ENCODE peak calls at places on chromosome X, in five cellular contexts. One of them, this sample, is unnamed.

GRCh38 chrX:86103061-86103460 is 45.2 kb upstream of the DACH2 start:
- DNase-seq in SK-N-SH: no peak
- DNase-seq in HCT116: no peak
- DNase-seq in H1: no peak
- DNase-seq in GM12878: no peak
- DNase-seq in this sample: no peak

GRCh38 chrX:22399793-22400192 is 127.1 kb downstream of the CBLL2 start:
- DNase-seq in SK-N-SH: no peak
- DNase-seq in HCT116: peak
- DNase-seq in H1: no peak
- DNase-seq in GM12878: no peak
- DNase-seq in this sample: no peak

GRCh38 chrX:136390921-136391320 is 90.2 kb downstream of the ADGRG4 start:
- DNase-seq in SK-N-SH: no peak
- DNase-seq in HCT116: no peak
- DNase-seq in H1: no peak
- DNase-seq in GM12878: no peak
- DNase-seq in this sample: no peak

GRCh38 chrX:39895228-39896110 is 202.3 kb downstream of the BCOR start:
- DNase-seq in SK-N-SH: no peak
- DNase-seq in HCT116: no peak
- DNase-seq in H1: no peak
- DNase-seq in GM12878: no peak
- DNase-seq in this sample: no peak

GRCh38 chrX:70434914-70435586 is 9.6 kb upstream of the DLG3 start:
- DNase-seq in SK-N-SH: no peak
- DNase-seq in HCT116: no peak
- DNase-seq in H1: no peak
- DNase-seq in GM12878: no peak
- DNase-seq in this sample: no peak

GRCh38 chrX:110684653-110685052 is 111.0 kb downstream of the CHRDL1 start:
- DNase-seq in SK-N-SH: no peak
- DNase-seq in HCT116: no peak
- DNase-seq in H1: no peak
- DNase-seq in GM12878: no peak
- DNase-seq in this sample: no peak

GRCh38 chrX:39096599-39096998 is 295.3 kb downstream of the MID1IP1 start:
- DNase-seq in SK-N-SH: no peak
- DNase-seq in HCT116: no peak
- DNase-seq in H1: no peak
- DNase-seq in GM12878: no peak
- DNase-seq in this sample: no peak

GRCh38 chrX:109841869-109842579 is 109.0 kb upstream of the ACSL4 start:
- DNase-seq in SK-N-SH: no peak
- DNase-seq in HCT116: no peak
- DNase-seq in H1: no peak
- DNase-seq in GM12878: no peak
- DNase-seq in this sample: no peak

GRCh38 chrX:111164728-111165127 is 68.7 kb downstream of the PAK3 start:
- DNase-seq in SK-N-SH: peak
- DNase-seq in HCT116: no peak
- DNase-seq in H1: no peak
- DNase-seq in GM12878: no peak
- DNase-seq in this sample: no peak

GRCh38 chrX:18887821-18888205 is 96.1 kb downstream of the PHKA2 start:
- DNase-seq in SK-N-SH: no peak
- DNase-seq in HCT116: no peak
- DNase-seq in H1: no peak
- DNase-seq in GM12878: no peak
- DNase-seq in this sample: no peak

GRCh38 chrX:47358387-47359065 is 11.9 kb upstream of the ZNF157 start:
- DNase-seq in SK-N-SH: no peak
- DNase-seq in HCT116: no peak
- DNase-seq in H1: no peak
- DNase-seq in GM12878: no peak
- DNase-seq in this sample: peak

GRCh38 chrX:46770006-46770816 is 11.3 kb upstream of the SLC9A7 start:
- DNase-seq in SK-N-SH: no peak
- DNase-seq in HCT116: no peak
- DNase-seq in H1: no peak
- DNase-seq in GM12878: no peak
- DNase-seq in this sample: no peak

GRCh38 chrX:40877869-40878268 is 142.5 kb upstream of the MED14 start:
- DNase-seq in SK-N-SH: peak
- DNase-seq in HCT116: peak
- DNase-seq in H1: no peak
- DNase-seq in GM12878: no peak
- DNase-seq in this sample: peak

GRCh38 chrX:146967296-146967695 is 152.8 kb upstream of the CXorf51A start:
- DNase-seq in SK-N-SH: no peak
- DNase-seq in HCT116: no peak
- DNase-seq in H1: no peak
- DNase-seq in GM12878: no peak
- DNase-seq in this sample: no peak

GRCh38 chrX:53682885-53683555 is 3.5 kb downstream of the HUWE1 start:
- DNase-seq in SK-N-SH: peak
- DNase-seq in HCT116: no peak
- DNase-seq in H1: peak
- DNase-seq in GM12878: no peak
- DNase-seq in this sample: peak

GRCh38 chrX:103610282-103610681 is 2.5 kb downstream of the TCEAL3 start:
- DNase-seq in SK-N-SH: no peak
- DNase-seq in HCT116: no peak
- DNase-seq in H1: no peak
- DNase-seq in GM12878: no peak
- DNase-seq in this sample: no peak

GRCh38 chrX:103613362-103613761 is 5.6 kb downstream of the TCEAL3 start:
- DNase-seq in SK-N-SH: no peak
- DNase-seq in HCT116: no peak
- DNase-seq in H1: no peak
- DNase-seq in GM12878: no peak
- DNase-seq in this sample: no peak

GRCh38 chrX:103607385-103608304 is at the start of gene TCEAL3:
- DNase-seq in SK-N-SH: peak
- DNase-seq in HCT116: no peak
- DNase-seq in H1: peak
- DNase-seq in GM12878: no peak
- DNase-seq in this sample: peak

GRCh38 chrX:103608305-103608963 is 671 bp downstream of the TCEAL3 start:
- DNase-seq in SK-N-SH: peak
- DNase-seq in HCT116: no peak
- DNase-seq in H1: peak
- DNase-seq in GM12878: no peak
- DNase-seq in this sample: no peak
- TF ChIP-seq JUND in SK-N-SH: no peak
- TF ChIP-seq JUND in HCT116: no peak
- TF ChIP-seq JUND in H1: no peak
- TF ChIP-seq JUND in GM12878: no peak
- TF ChIP-seq JUND in this sample: no peak

DNA sequence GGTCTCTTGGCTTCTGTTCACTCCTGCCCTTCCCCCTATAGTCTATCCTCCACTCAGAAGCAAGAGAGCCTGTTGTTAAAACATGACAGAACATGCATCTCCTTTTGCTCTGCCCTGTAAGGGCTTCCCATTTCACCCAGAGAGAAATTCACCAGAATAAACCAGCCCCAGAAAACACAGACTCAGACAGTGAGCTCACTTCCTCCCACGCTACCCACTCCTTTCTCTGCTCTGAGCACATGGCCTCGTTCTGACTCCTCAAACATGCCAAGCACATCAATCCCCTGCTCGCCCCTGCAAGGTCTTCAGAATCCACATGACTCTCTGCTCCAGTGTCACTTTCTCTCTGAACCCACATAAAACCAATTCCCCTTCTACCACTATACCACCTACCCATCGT is 50.4 kb downstream of the MID1 start:
- DNase-seq in SK-N-SH: no peak
- DNase-seq in HCT116: no peak
- DNase-seq in H1: no peak
- DNase-seq in GM12878: no peak
- DNase-seq in this sample: no peak
- TF ChIP-seq JUND in SK-N-SH: no peak
- TF ChIP-seq JUND in HCT116: no peak
- TF ChIP-seq JUND in H1: no peak
- TF ChIP-seq JUND in GM12878: no peak
- TF ChIP-seq JUND in this sample: no peak

GRCh38 chrX:129472116-129472515 is 51.2 kb downstream of the SMARCA1 start:
- DNase-seq in SK-N-SH: no peak
- DNase-seq in HCT116: no peak
- DNase-seq in H1: no peak
- DNase-seq in GM12878: no peak
- DNase-seq in this sample: peak
- TF ChIP-seq JUND in SK-N-SH: no peak
- TF ChIP-seq JUND in HCT116: no peak
- TF ChIP-seq JUND in H1: no peak
- TF ChIP-seq JUND in GM12878: no peak
- TF ChIP-seq JUND in this sample: no peak

DNA sequence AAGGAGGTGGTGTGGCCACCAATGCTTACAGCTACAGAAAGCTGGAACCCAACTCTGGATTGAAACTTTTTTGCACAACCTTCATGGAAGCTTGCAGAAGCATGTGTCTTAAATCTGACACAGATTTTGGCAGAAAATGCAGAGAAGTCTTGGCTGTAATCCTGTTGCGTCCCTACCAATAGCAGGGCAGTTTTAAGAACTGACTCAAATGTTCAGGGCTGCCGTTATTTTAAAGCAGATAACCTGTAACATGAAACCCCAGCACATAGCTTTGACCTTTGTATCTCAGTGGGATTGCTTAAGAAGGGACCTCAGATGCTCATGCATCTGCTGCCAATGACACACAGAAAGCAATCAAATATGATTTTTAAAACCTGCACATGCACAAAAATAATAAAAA is at the start of gene VEGFD:
- DNase-seq in SK-N-SH: no peak
- DNase-seq in HCT116: no peak
- DNase-seq in H1: no peak
- DNase-seq in GM12878: no peak
- DNase-seq in this sample: no peak
- TF ChIP-seq JUND in SK-N-SH: peak
- TF ChIP-seq JUND in HCT116: no peak
- TF ChIP-seq JUND in H1: no peak
- TF ChIP-seq JUND in GM12878: no peak
- TF ChIP-seq JUND in this sample: no peak

DNA sequence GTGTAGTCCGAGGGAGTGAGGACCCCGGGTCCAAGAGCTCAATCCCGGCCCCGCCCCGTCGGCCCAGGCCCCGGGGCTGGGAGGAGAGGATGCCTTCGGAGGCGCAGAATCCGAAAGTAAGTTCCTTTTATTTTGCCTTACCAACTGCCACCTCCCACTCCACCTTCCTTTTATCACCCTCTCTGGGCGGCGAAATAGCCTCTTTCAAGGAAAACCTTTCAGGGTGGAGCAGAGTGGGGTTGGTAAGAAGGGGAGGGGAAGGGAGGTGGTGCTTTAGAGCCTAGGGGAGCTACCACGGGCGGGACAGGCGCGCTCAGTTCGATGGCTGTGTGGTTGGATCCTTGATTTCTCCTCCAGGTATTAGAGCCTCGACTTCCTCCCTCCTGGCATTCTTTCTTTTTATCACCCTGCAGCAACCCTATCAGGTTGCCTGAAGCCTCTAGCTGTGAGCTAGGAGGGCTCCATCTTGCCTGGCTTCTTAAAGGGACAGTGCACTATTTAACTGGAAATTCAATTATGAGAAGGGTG is 191.2 kb downstream of the RRAGB start:
- DNase-seq in SK-N-SH: no peak
- DNase-seq in HCT116: no peak
- DNase-seq in H1: peak
- DNase-seq in GM12878: no peak
- DNase-seq in this sample: peak
- TF ChIP-seq JUND in SK-N-SH: no peak
- TF ChIP-seq JUND in HCT116: no peak
- TF ChIP-seq JUND in H1: no peak
- TF ChIP-seq JUND in GM12878: no peak
- TF ChIP-seq JUND in this sample: no peak

DNA sequence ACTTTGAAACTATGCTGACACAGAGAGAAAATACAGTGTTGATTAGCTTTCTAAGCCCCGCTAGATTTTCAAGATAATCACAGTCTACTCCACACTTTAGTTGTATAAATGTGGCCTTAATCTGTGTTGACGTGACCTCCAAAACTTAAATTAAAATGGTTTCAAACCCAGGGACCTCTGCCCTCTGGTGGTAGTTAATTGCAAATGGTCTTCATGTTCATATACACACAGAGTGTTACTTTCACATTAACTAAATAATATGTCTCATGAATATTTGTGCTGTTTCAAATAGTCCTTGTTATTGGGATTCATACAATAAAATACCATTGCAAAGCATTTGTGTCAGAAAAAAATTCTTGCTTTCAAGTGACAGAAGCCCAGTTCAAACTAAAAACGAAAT is 64.3 kb downstream of the TASL start:
- DNase-seq in SK-N-SH: peak
- DNase-seq in HCT116: no peak
- DNase-seq in H1: no peak
- DNase-seq in GM12878: no peak
- DNase-seq in this sample: peak
- TF ChIP-seq JUND in SK-N-SH: no peak
- TF ChIP-seq JUND in HCT116: no peak
- TF ChIP-seq JUND in H1: no peak
- TF ChIP-seq JUND in GM12878: no peak
- TF ChIP-seq JUND in this sample: no peak

GRCh38 chrX:29653721-29654120 is 561.6 kb upstream of the MAGEB2 start:
- DNase-seq in SK-N-SH: no peak
- DNase-seq in HCT116: no peak
- DNase-seq in H1: no peak
- DNase-seq in GM12878: no peak
- DNase-seq in this sample: no peak

GRCh38 chrX:29648161-29648560 is 567.2 kb upstream of the MAGEB2 start:
- DNase-seq in SK-N-SH: no peak
- DNase-seq in HCT116: no peak
- DNase-seq in H1: no peak
- DNase-seq in GM12878: no peak
- DNase-seq in this sample: no peak

DNA sequence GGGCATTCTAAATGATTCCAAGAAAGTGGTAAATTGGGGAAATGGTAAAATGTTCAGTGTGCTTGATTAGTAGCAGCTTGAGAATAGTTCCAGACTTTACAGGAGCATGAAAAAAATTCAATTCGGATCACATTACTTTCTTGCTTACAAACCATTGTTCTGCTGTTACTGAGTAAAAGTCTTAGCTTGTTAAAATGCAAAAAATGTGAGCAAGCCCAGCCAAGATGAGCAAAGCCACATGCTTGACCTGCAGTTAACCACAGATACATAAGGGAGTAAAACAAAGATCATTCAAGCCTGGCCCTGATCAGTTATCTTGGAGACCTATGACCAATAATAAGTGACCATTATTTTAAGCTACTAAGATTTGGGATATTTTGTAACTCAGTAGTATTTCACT is 562.9 kb upstream of the MAGEB2 start:
- DNase-seq in SK-N-SH: no peak
- DNase-seq in HCT116: no peak
- DNase-seq in H1: no peak
- DNase-seq in GM12878: no peak
- DNase-seq in this sample: no peak
- TF ChIP-seq JUND in SK-N-SH: peak
- TF ChIP-seq JUND in HCT116: no peak
- TF ChIP-seq JUND in H1: no peak
- TF ChIP-seq JUND in GM12878: no peak
- TF ChIP-seq JUND in this sample: no peak